ENCODE peak calls at places on chromosomes 5 and 9, in eight cellular contexts. One of them, this sample, is unnamed.

GRCh38 chr5:140246378-140247122 is 56.4 kb downstream of the PFDN1 start:
- DNase-seq in RPMI8226: no peak
- DNase-seq in NCI-H2107: no peak
- DNase-seq in astrocyte of the spinal cord: peak; percentile 86
- DNase-seq in activated T-helper 1 cell treated with anti-CD3 and anti-CD28 coated beads, Interleukin-12 subunit alpha, Interleukin-12 subunit beta, Interleukin-2, Interleukin-4 antibody, amounts not matched to agents 30 ng/mL and 10 ng/mL and 1 ng/mL, durations not matched to agents 14 hours and 24 hours and 36 hours: no peak
- DNase-seq in activated effector memory CD4-positive, alpha-beta T cell treated with Interleukin-2 at 50 U/mL for 16 hours: no peak
- DNase-seq in lower leg skin: no peak
- DNase-seq in MV-4-11: no peak
- DNase-seq in this sample: peak; percentile 81

GRCh38 chr5:123875444-123876264 is 363.7 kb downstream of the CSNK1G3 start:
- DNase-seq in RPMI8226: peak; percentile 16
- DNase-seq in MV-4-11: no peak
- DNase-seq in NCI-H2107: no peak
- DNase-seq in activated effector memory CD4-positive, alpha-beta T cell treated with Interleukin-2 at 50 U/mL for 16 hours: no peak
- DNase-seq in activated T-helper 1 cell treated with anti-CD3 and anti-CD28 coated beads, Interleukin-12 subunit alpha, Interleukin-12 subunit beta, Interleukin-2, Interleukin-4 antibody, amounts not matched to agents 30 ng/mL and 10 ng/mL and 1 ng/mL, durations not matched to agents 14 hours and 24 hours and 36 hours: no peak
- DNase-seq in lower leg skin: no peak
- DNase-seq in astrocyte of the spinal cord: peak; percentile 13
- DNase-seq in this sample: no peak

GRCh38 chr5:149677721-149678120 is 52.4 kb upstream of the PPARGC1B start:
- DNase-seq in astrocyte of the spinal cord: no peak
- DNase-seq in RPMI8226: peak; percentile 16
- DNase-seq in NCI-H2107: no peak
- DNase-seq in MV-4-11: peak; percentile 95
- DNase-seq in activated T-helper 1 cell treated with anti-CD3 and anti-CD28 coated beads, Interleukin-12 subunit alpha, Interleukin-12 subunit beta, Interleukin-2, Interleukin-4 antibody, amounts not matched to agents 30 ng/mL and 10 ng/mL and 1 ng/mL, durations not matched to agents 14 hours and 24 hours and 36 hours: no peak
- DNase-seq in activated effector memory CD4-positive, alpha-beta T cell treated with Interleukin-2 at 50 U/mL for 16 hours: no peak
- DNase-seq in lower leg skin: no peak
- DNase-seq in this sample: no peak

GRCh38 chr5:35367534-35367933 is 137.2 kb upstream of the PRLR start:
- DNase-seq in activated effector memory CD4-positive, alpha-beta T cell treated with Interleukin-2 at 50 U/mL for 16 hours: no peak
- DNase-seq in astrocyte of the spinal cord: no peak
- DNase-seq in MV-4-11: no peak
- DNase-seq in RPMI8226: no peak
- DNase-seq in activated T-helper 1 cell treated with anti-CD3 and anti-CD28 coated beads, Interleukin-12 subunit alpha, Interleukin-12 subunit beta, Interleukin-2, Interleukin-4 antibody, amounts not matched to agents 30 ng/mL and 10 ng/mL and 1 ng/mL, durations not matched to agents 14 hours and 24 hours and 36 hours: no peak
- DNase-seq in NCI-H2107: no peak
- DNase-seq in lower leg skin: no peak
- DNase-seq in this sample: no peak

GRCh38 chr5:179802950-179803562 is 3.6 kb downstream of the MGAT4B start:
- DNase-seq in activated effector memory CD4-positive, alpha-beta T cell treated with Interleukin-2 at 50 U/mL for 16 hours: no peak
- DNase-seq in NCI-H2107: peak; percentile 57
- DNase-seq in astrocyte of the spinal cord: no peak
- DNase-seq in MV-4-11: no peak
- DNase-seq in lower leg skin: peak; percentile 84
- DNase-seq in activated T-helper 1 cell treated with anti-CD3 and anti-CD28 coated beads, Interleukin-12 subunit alpha, Interleukin-12 subunit beta, Interleukin-2, Interleukin-4 antibody, amounts not matched to agents 30 ng/mL and 10 ng/mL and 1 ng/mL, durations not matched to agents 14 hours and 24 hours and 36 hours: no peak
- DNase-seq in RPMI8226: no peak
- DNase-seq in this sample: no peak

GRCh38 chr9:136054146-136054545 is 40.9 kb downstream of the NACC2 start:
- DNase-seq in activated effector memory CD4-positive, alpha-beta T cell treated with Interleukin-2 at 50 U/mL for 16 hours: no peak
- DNase-seq in RPMI8226: no peak
- DNase-seq in NCI-H2107: no peak
- DNase-seq in activated T-helper 1 cell treated with anti-CD3 and anti-CD28 coated beads, Interleukin-12 subunit alpha, Interleukin-12 subunit beta, Interleukin-2, Interleukin-4 antibody, amounts not matched to agents 30 ng/mL and 10 ng/mL and 1 ng/mL, durations not matched to agents 14 hours and 24 hours and 36 hours: no peak
- DNase-seq in astrocyte of the spinal cord: no peak
- DNase-seq in lower leg skin: peak; percentile 80
- DNase-seq in MV-4-11: no peak
- DNase-seq in this sample: no peak

GRCh38 chr5:52922384-52922783 is 66.8 kb upstream of the ITGA2 start:
- DNase-seq in MV-4-11: peak; percentile 33
- DNase-seq in NCI-H2107: no peak
- DNase-seq in activated T-helper 1 cell treated with anti-CD3 and anti-CD28 coated beads, Interleukin-12 subunit alpha, Interleukin-12 subunit beta, Interleukin-2, Interleukin-4 antibody, amounts not matched to agents 30 ng/mL and 10 ng/mL and 1 ng/mL, durations not matched to agents 14 hours and 24 hours and 36 hours: no peak
- DNase-seq in RPMI8226: no peak
- DNase-seq in activated effector memory CD4-positive, alpha-beta T cell treated with Interleukin-2 at 50 U/mL for 16 hours: no peak
- DNase-seq in lower leg skin: no peak
- DNase-seq in astrocyte of the spinal cord: peak; percentile 79
- DNase-seq in this sample: peak; percentile 98

GRCh38 chr9:34716711-34717110 is 6.8 kb upstream of the CCL21 start:
- DNase-seq in activated effector memory CD4-positive, alpha-beta T cell treated with Interleukin-2 at 50 U/mL for 16 hours: no peak
- DNase-seq in astrocyte of the spinal cord: no peak
- DNase-seq in MV-4-11: no peak
- DNase-seq in activated T-helper 1 cell treated with anti-CD3 and anti-CD28 coated beads, Interleukin-12 subunit alpha, Interleukin-12 subunit beta, Interleukin-2, Interleukin-4 antibody, amounts not matched to agents 30 ng/mL and 10 ng/mL and 1 ng/mL, durations not matched to agents 14 hours and 24 hours and 36 hours: no peak
- DNase-seq in lower leg skin: peak; percentile 40
- DNase-seq in RPMI8226: no peak
- DNase-seq in NCI-H2107: no peak
- DNase-seq in this sample: no peak

GRCh38 chr5:103510851-103511553 is 51.6 kb downstream of the NUDT12 start:
- DNase-seq in lower leg skin: no peak
- DNase-seq in astrocyte of the spinal cord: peak; percentile 29
- DNase-seq in NCI-H2107: no peak
- DNase-seq in MV-4-11: no peak
- DNase-seq in activated effector memory CD4-positive, alpha-beta T cell treated with Interleukin-2 at 50 U/mL for 16 hours: no peak
- DNase-seq in activated T-helper 1 cell treated with anti-CD3 and anti-CD28 coated beads, Interleukin-12 subunit alpha, Interleukin-12 subunit beta, Interleukin-2, Interleukin-4 antibody, amounts not matched to agents 30 ng/mL and 10 ng/mL and 1 ng/mL, durations not matched to agents 14 hours and 24 hours and 36 hours: no peak
- DNase-seq in RPMI8226: no peak
- DNase-seq in this sample: peak; percentile 25

GRCh38 chr9:80407220-80407619 is 835.5 kb downstream of the TLE4 start:
- DNase-seq in RPMI8226: no peak
- DNase-seq in lower leg skin: no peak
- DNase-seq in NCI-H2107: no peak
- DNase-seq in astrocyte of the spinal cord: no peak
- DNase-seq in activated T-helper 1 cell treated with anti-CD3 and anti-CD28 coated beads, Interleukin-12 subunit alpha, Interleukin-12 subunit beta, Interleukin-2, Interleukin-4 antibody, amounts not matched to agents 30 ng/mL and 10 ng/mL and 1 ng/mL, durations not matched to agents 14 hours and 24 hours and 36 hours: no peak
- DNase-seq in activated effector memory CD4-positive, alpha-beta T cell treated with Interleukin-2 at 50 U/mL for 16 hours: no peak
- DNase-seq in MV-4-11: no peak
- DNase-seq in this sample: no peak

GRCh38 chr5:72788851-72789505 is 27.5 kb upstream of the TNPO1 start:
- DNase-seq in MV-4-11: no peak
- DNase-seq in activated T-helper 1 cell treated with anti-CD3 and anti-CD28 coated beads, Interleukin-12 subunit alpha, Interleukin-12 subunit beta, Interleukin-2, Interleukin-4 antibody, amounts not matched to agents 30 ng/mL and 10 ng/mL and 1 ng/mL, durations not matched to agents 14 hours and 24 hours and 36 hours: no peak
- DNase-seq in activated effector memory CD4-positive, alpha-beta T cell treated with Interleukin-2 at 50 U/mL for 16 hours: no peak
- DNase-seq in RPMI8226: no peak
- DNase-seq in NCI-H2107: no peak
- DNase-seq in astrocyte of the spinal cord: no peak
- DNase-seq in lower leg skin: no peak
- DNase-seq in this sample: peak; percentile 8

GRCh38 chr9:123567013-123567412 is 211.0 kb downstream of the CRB2 start:
- DNase-seq in astrocyte of the spinal cord: no peak
- DNase-seq in activated effector memory CD4-positive, alpha-beta T cell treated with Interleukin-2 at 50 U/mL for 16 hours: no peak
- DNase-seq in lower leg skin: no peak
- DNase-seq in activated T-helper 1 cell treated with anti-CD3 and anti-CD28 coated beads, Interleukin-12 subunit alpha, Interleukin-12 subunit beta, Interleukin-2, Interleukin-4 antibody, amounts not matched to agents 30 ng/mL and 10 ng/mL and 1 ng/mL, durations not matched to agents 14 hours and 24 hours and 36 hours: no peak
- DNase-seq in NCI-H2107: no peak
- DNase-seq in MV-4-11: no peak
- DNase-seq in RPMI8226: no peak
- DNase-seq in this sample: no peak

GRCh38 chr9:125485471-125485870 is 221.5 kb downstream of the MAPKAP1 start:
- DNase-seq in RPMI8226: no peak
- DNase-seq in activated T-helper 1 cell treated with anti-CD3 and anti-CD28 coated beads, Interleukin-12 subunit alpha, Interleukin-12 subunit beta, Interleukin-2, Interleukin-4 antibody, amounts not matched to agents 30 ng/mL and 10 ng/mL and 1 ng/mL, durations not matched to agents 14 hours and 24 hours and 36 hours: no peak
- DNase-seq in activated effector memory CD4-positive, alpha-beta T cell treated with Interleukin-2 at 50 U/mL for 16 hours: no peak
- DNase-seq in astrocyte of the spinal cord: no peak
- DNase-seq in MV-4-11: no peak
- DNase-seq in lower leg skin: no peak
- DNase-seq in NCI-H2107: no peak
- DNase-seq in this sample: no peak

This sample was measured in brain microvascular endothelial cell.